ENCODE peak calls at places on chromosomes 1 and 21, in seven cellular contexts. One of them, this sample, is unnamed.

GRCh38 chr1:50209749-50210148 is 101.0 kb downstream of the ELAVL4 start:
- DNase-seq in transverse colon: no peak
- DNase-seq in ovary: no peak
- DNase-seq in suprapubic skin: no peak
- DNase-seq in stomach: no peak
- DNase-seq in tibial nerve: no peak
- DNase-seq in A549: no peak
- DNase-seq in this sample: no peak

GRCh38 chr21:16082038-16082816 is 352.4 kb downstream of the USP25 start:
- DNase-seq in transverse colon: no peak
- DNase-seq in ovary: no peak
- DNase-seq in suprapubic skin: no peak
- DNase-seq in stomach: no peak
- DNase-seq in tibial nerve: no peak
- DNase-seq in A549: no peak
- DNase-seq in this sample: no peak

GRCh38 chr1:219318826-219319225 is 145.1 kb downstream of the LYPLAL1 start:
- DNase-seq in transverse colon: no peak
- DNase-seq in ovary: no peak
- DNase-seq in suprapubic skin: no peak
- DNase-seq in stomach: no peak
- DNase-seq in tibial nerve: no peak
- DNase-seq in A549: no peak
- DNase-seq in this sample: no peak

GRCh38 chr1:231177971-231178370 is 16.1 kb downstream of the TRIM67 start:
- DNase-seq in transverse colon: no peak
- DNase-seq in ovary: no peak
- DNase-seq in suprapubic skin: no peak
- DNase-seq in stomach: no peak
- DNase-seq in tibial nerve: no peak
- DNase-seq in A549: no peak
- DNase-seq in this sample: no peak

GRCh38 chr1:27604579-27605299 is 795 bp upstream of the AHDC1 start:
- DNase-seq in transverse colon: no peak
- DNase-seq in ovary: no peak
- DNase-seq in suprapubic skin: no peak
- DNase-seq in stomach: no peak
- DNase-seq in tibial nerve: no peak
- DNase-seq in A549: no peak
- DNase-seq in this sample: no peak

GRCh38 chr1:31866450-31866801 is 50.6 kb upstream of the SPOCD1 start:
- DNase-seq in transverse colon: no peak
- DNase-seq in ovary: no peak
- DNase-seq in suprapubic skin: no peak
- DNase-seq in stomach: no peak
- DNase-seq in tibial nerve: no peak
- DNase-seq in A549: no peak
- DNase-seq in this sample: no peak

GRCh38 chr1:184661801-184662200 is 92.9 kb downstream of the EDEM3 start:
- DNase-seq in transverse colon: no peak
- DNase-seq in ovary: no peak
- DNase-seq in suprapubic skin: no peak
- DNase-seq in stomach: no peak
- DNase-seq in tibial nerve: no peak
- DNase-seq in A549: no peak
- DNase-seq in this sample: peak; percentile 2

GRCh38 chr21:39799178-39799577 is 54.2 kb downstream of the IGSF5 start:
- DNase-seq in transverse colon: peak; percentile 7
- DNase-seq in ovary: no peak
- DNase-seq in suprapubic skin: no peak
- DNase-seq in stomach: no peak
- DNase-seq in tibial nerve: no peak
- DNase-seq in A549: no peak
- DNase-seq in this sample: no peak

GRCh38 chr21:37159053-37159776 is 86.2 kb downstream of the TTC3 start:
- DNase-seq in transverse colon: no peak
- DNase-seq in ovary: no peak
- DNase-seq in suprapubic skin: no peak
- DNase-seq in stomach: no peak
- DNase-seq in tibial nerve: no peak
- DNase-seq in A549: no peak
- DNase-seq in this sample: no peak

DNA sequence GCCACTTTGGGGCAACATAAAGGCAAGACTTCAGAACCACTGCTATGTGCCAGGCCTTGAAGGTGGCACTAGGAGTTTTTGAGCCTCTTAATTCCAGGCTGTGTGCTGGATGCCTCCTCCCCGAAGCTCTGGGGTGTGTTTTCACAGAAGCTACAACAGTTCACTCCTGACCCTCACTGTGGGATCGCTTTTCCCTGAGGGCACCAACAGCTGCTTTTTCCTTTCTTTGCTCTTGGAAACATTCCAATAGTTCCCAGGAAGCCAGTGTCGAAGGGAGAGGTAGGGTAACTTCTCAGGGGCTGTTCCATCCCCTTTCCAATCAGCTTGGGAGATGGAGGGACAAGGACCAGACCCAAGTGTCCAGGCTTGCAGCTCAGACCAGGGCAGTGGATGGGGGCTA is 153.4 kb downstream of the C1orf94 start:
- DNase-seq in transverse colon: no peak
- DNase-seq in ovary: no peak
- DNase-seq in suprapubic skin: no peak
- DNase-seq in stomach: no peak
- DNase-seq in tibial nerve: no peak
- DNase-seq in A549: no peak
- DNase-seq in this sample: no peak
- TF ChIP-seq CTCF in transverse colon: no peak
- TF ChIP-seq CTCF in ovary: no peak
- TF ChIP-seq CTCF in suprapubic skin: no peak
- TF ChIP-seq CTCF in stomach: no peak
- TF ChIP-seq CTCF in tibial nerve: no peak
- TF ChIP-seq CTCF in A549: no peak
- TF ChIP-seq CTCF in this sample: no peak

GRCh38 chr1:15107052-15107687 is 46.4 kb upstream of the TMEM51 start:
- DNase-seq in transverse colon: no peak
- DNase-seq in ovary: no peak
- DNase-seq in suprapubic skin: no peak
- DNase-seq in stomach: no peak
- DNase-seq in tibial nerve: no peak
- DNase-seq in A549: no peak
- DNase-seq in this sample: no peak

GRCh38 chr1:15107897-15108296 is 45.6 kb upstream of the TMEM51 start:
- DNase-seq in transverse colon: no peak
- DNase-seq in ovary: no peak
- DNase-seq in suprapubic skin: no peak
- DNase-seq in stomach: no peak
- DNase-seq in tibial nerve: no peak
- DNase-seq in A549: no peak
- DNase-seq in this sample: no peak

GRCh38 chr1:15110867-15111230 is 42.7 kb upstream of the TMEM51 start:
- DNase-seq in transverse colon: no peak
- DNase-seq in ovary: no peak
- DNase-seq in suprapubic skin: no peak
- DNase-seq in stomach: no peak
- DNase-seq in tibial nerve: no peak
- DNase-seq in A549: no peak
- DNase-seq in this sample: no peak

GRCh38 chr1:15111597-15111996 is 42.0 kb upstream of the TMEM51 start:
- DNase-seq in transverse colon: no peak
- DNase-seq in ovary: no peak
- DNase-seq in suprapubic skin: no peak
- DNase-seq in stomach: no peak
- DNase-seq in tibial nerve: no peak
- DNase-seq in A549: no peak
- DNase-seq in this sample: no peak

DNA sequence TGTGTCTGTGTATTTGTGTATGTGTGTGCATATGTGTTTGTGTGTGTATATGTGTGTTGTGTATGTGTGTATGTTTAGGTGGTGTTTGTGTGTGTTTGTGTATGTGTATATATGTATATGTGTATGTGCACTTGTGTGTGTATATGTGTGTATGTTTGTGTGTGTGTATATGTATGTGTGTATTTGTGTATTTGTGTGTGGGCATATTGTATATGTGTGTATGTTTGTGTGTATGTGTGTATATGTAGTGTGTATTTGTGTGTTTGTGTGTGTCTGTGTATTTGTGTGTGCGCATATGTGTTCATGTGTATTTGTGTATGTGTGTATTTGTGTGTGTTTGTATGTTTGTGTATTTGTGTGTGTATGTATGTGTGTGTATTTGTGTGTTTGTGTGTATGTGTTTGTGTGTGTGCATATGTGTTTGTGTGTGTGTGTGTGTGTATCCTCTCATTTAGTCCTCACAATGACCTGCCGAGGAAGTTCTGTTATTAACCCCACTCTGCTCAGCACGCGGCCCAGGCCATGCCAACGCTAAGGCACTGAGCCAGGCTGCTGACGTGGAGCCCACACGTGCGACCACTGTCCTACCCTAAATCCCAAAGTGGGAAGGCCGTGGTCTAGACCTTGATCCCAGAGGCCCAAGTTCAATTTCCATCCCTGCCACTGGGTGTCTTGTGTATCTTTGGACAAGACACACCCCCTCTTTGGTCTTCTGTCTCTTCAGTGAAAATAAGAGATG is 43.2 kb upstream of the TMEM51 start:
- DNase-seq in transverse colon: no peak
- DNase-seq in ovary: no peak
- DNase-seq in suprapubic skin: no peak
- DNase-seq in stomach: no peak
- DNase-seq in tibial nerve: no peak
- DNase-seq in A549: no peak
- DNase-seq in this sample: no peak
- TF ChIP-seq EP300 in transverse colon: no peak
- TF ChIP-seq EP300 in ovary: no peak
- TF ChIP-seq EP300 in suprapubic skin: no peak
- TF ChIP-seq EP300 in stomach: no peak
- TF ChIP-seq EP300 in tibial nerve: no peak
- TF ChIP-seq EP300 in A549: no peak
- TF ChIP-seq EP300 in this sample: no peak

DNA sequence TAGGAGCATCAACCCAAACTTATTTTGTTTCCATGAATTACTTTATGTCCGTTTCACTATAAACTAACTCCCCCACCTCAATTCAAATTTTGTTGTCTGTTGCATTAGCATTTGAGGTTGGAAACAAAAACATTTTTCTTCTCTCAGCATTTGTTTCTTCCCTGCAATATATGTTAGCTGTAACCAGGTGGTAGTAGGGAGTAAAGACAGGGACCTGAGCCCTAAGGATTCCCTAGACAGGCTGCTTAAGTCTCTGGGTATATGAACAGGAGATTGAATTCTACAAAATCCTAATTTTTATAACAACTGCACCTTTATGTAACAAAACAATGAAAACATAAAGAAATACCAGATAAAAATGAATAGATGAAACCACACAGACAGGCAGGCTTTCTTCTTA is 242.6 kb downstream of the PAPPA2 start:
- DNase-seq in transverse colon: no peak
- DNase-seq in ovary: no peak
- DNase-seq in suprapubic skin: no peak
- DNase-seq in stomach: no peak
- DNase-seq in tibial nerve: no peak
- DNase-seq in A549: no peak
- DNase-seq in this sample: no peak
- TF ChIP-seq CTCF in transverse colon: no peak
- TF ChIP-seq CTCF in ovary: no peak
- TF ChIP-seq CTCF in suprapubic skin: no peak
- TF ChIP-seq CTCF in stomach: no peak
- TF ChIP-seq CTCF in tibial nerve: no peak
- TF ChIP-seq CTCF in A549: no peak
- TF ChIP-seq CTCF in this sample: no peak

GRCh38 chr1:206812456-206812855 is 40.2 kb upstream of the IL10 start:
- DNase-seq in transverse colon: no peak
- DNase-seq in ovary: no peak
- DNase-seq in suprapubic skin: no peak
- DNase-seq in stomach: no peak
- DNase-seq in tibial nerve: no peak
- DNase-seq in A549: no peak
- DNase-seq in this sample: no peak

GRCh38 chr1:206809504-206810084 is 37.3 kb upstream of the IL10 start:
- DNase-seq in transverse colon: peak; percentile 34
- DNase-seq in ovary: no peak
- DNase-seq in suprapubic skin: no peak
- DNase-seq in stomach: peak; percentile 50
- DNase-seq in tibial nerve: no peak
- DNase-seq in A549: peak; percentile 16
- DNase-seq in this sample: no peak

GRCh38 chr1:206816390-206817287 is 44.3 kb upstream of the IL10 start:
- DNase-seq in transverse colon: no peak
- DNase-seq in ovary: no peak
- DNase-seq in suprapubic skin: no peak
- DNase-seq in stomach: no peak
- DNase-seq in tibial nerve: no peak
- DNase-seq in A549: no peak
- DNase-seq in this sample: no peak

DNA sequence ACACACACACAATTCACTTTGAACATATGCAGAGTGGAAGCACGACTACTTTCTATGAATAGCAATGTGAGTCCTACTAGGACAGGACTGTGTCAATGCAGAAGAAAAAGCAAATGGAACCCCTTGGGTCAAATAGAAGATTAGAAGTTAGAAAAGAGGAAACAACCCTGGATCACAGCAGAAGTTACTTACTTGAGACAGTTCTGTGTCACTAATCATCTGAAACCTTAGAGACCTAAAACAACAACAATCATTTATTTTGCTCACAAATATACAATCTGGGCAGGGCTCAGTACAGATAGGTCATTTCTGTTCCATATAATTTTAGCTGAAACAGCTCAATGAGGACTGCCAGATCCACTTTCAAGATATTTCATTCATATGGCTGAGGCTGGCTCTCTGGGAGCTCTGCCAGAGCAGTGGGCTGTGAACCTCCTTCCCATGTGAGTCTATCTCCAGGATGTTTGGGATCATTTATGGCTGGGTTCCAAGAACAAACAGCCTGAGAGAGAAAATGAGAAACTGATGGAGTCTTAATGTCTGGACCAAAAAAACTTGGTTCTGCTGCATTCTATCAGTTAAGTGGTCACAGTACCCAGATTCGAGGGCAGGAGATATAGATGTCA is 42.5 kb upstream of the IL10 start:
- DNase-seq in transverse colon: no peak
- DNase-seq in ovary: no peak
- DNase-seq in suprapubic skin: no peak
- DNase-seq in stomach: no peak
- DNase-seq in tibial nerve: no peak
- DNase-seq in A549: no peak
- DNase-seq in this sample: no peak
- TF ChIP-seq EP300 in transverse colon: no peak
- TF ChIP-seq EP300 in ovary: no peak
- TF ChIP-seq EP300 in suprapubic skin: no peak
- TF ChIP-seq EP300 in stomach: no peak
- TF ChIP-seq EP300 in tibial nerve: no peak
- TF ChIP-seq EP300 in A549: no peak
- TF ChIP-seq EP300 in this sample: no peak

This sample was measured in esophagus muscularis mucosa.